ENCODE peak calls at places on chromosome 19, in six cellular contexts. B is K562, P is A549, J is HepG2, N is GM12878, T is endothelial cell of umbilical vein. M is an unnamed sample.

GRCh38 chr19:41994521-41994971 is 516 bp upstream of the ATP1A3 start:
- DNase-seq in P (no peak), N (no peak), J (no peak), T (no peak), B (no peak), M (peak)

GRCh38 chr19:17090501-17091074 is 15.0 kb downstream of the MYO9B start:
- DNase-seq in B (no peak), P (no peak), N (no peak), J (no peak), T (no peak), M (peak)

GRCh38 chr19:5308471-5309437 is 31.9 kb downstream of the PTPRS start:
- DNase-seq in N (no peak), B (peak), P (no peak), J (no peak), T (peak), M (peak)

GRCh38 chr19:4352701-4353121 is 9.3 kb downstream of the MPND start:
- DNase-seq in B (peak), P (peak), T (peak), N (no peak), J (peak), M (peak)

GRCh38 chr19:39968789-39969188 is 2.2 kb upstream of the PSMC4 start:
- DNase-seq in B (no peak), J (no peak), N (no peak), P (no peak), T (no peak), M (no peak)

GRCh38 chr19:23070353-23070781 is 46.5 kb upstream of the ZNF730 start:
- DNase-seq in J (no peak), T (no peak), N (no peak), B (peak), P (peak), M (peak)

GRCh38 chr19:456547-457110 is 4.2 kb downstream of the SHC2 start:
- DNase-seq in T (no peak), P (no peak), B (no peak), J (no peak), N (no peak), M (no peak)

GRCh38 chr19:2359992-2360875 is at the start of gene TMPRSS9:
- DNase-seq in B (no peak), N (no peak), P (no peak), J (no peak), T (no peak), M (no peak)

GRCh38 chr19:18833141-18833476 is 1.4 kb downstream of the UPF1 start:
- DNase-seq in T (no peak), B (no peak), J (no peak), P (no peak), N (no peak), M (peak)

GRCh38 chr19:42242071-42242511 is 311 bp downstream of the GSK3A start:
- DNase-seq in J (no peak), N (no peak), P (no peak), T (no peak), B (peak), M (no peak)

GRCh38 chr19:6572217-6572616 is 18.7 kb downstream of the CD70 start:
- DNase-seq in T (no peak), J (no peak), B (peak), P (no peak), N (no peak), M (peak)

GRCh38 chr19:5632657-5633056 is 9.8 kb downstream of the SAFB start:
- DNase-seq in J (no peak), B (no peak), P (no peak), T (no peak), N (no peak), M (no peak)

GRCh38 chr19:29576761-29577661 is 29.1 kb upstream of the POP4 start:
- DNase-seq in N (peak), P (no peak), J (no peak), B (no peak), T (no peak), M (peak)

GRCh38 chr19:58473775-58474174 is 2.4 kb upstream of the ZNF446 start:
- DNase-seq in J (no peak), P (no peak), B (no peak), T (no peak), N (no peak), M (no peak)

GRCh38 chr19:41553804-41554203 is 22.2 kb upstream of the CEACAM21 start:
- DNase-seq in J (no peak), B (no peak), N (no peak), T (no peak), P (no peak), M (no peak)

GRCh38 chr19:18650048-18650435 is 13.2 kb downstream of the KLHL26 start:
- DNase-seq in T (peak), B (no peak), J (no peak), N (no peak), P (no peak), M (no peak)

GRCh38 chr19:41753936-41754529 is 1.3 kb upstream of the CEACAM6 start:
- DNase-seq in P (peak), B (peak), J (peak), T (peak), N (no peak), M (peak)

GRCh38 chr19:36051236-36051635 is 2.8 kb downstream of the THAP8 start:
- DNase-seq in P (peak), N (no peak), T (no peak), B (peak), J (peak), M (no peak)

DNA sequence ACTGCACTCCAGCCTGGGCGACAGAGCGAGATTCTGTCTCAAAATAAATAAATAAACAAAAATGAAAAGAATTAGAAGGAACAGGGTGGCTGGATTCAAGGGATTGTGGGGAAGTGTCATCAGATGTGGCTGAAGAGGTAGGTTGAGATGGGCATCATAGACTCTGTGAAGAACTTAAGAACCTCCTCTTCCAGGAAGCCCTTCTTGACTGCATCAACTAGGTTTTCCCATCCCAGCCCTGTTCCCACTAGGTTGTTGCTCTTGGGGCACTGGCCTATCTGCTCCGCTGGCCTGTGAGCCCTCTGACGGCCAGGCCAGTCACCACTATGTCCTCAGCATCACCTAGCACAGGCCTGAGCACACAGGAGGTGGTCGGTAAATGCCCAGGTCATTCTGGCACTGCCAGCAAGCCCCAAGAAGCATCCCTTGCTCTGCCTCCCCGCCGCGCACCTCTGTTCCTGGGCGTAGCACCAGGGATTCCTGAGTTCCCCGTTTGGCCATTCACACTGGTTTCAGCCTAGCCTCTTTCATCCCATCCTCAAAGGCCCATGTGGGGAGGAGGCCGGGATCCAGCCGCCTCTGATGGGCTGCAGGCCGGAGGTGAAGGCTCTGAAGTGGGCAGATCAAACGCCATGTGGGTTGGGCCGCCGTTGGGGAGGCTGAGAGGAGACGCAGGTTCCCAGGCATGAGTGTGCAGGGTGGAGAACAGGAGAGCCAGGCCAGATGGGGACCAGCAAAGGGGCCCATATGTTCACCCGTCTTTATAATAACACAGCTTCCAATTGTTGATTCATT is 27.6 kb upstream of the SLC1A5 start:
- DNase-seq in P (no peak), J (peak), T (no peak), B (no peak), N (no peak), M (no peak)
- TF ChIP-seq POLR2A in P (no peak), J (no peak), T (no peak), B (no peak), N (no peak), M (no peak)

GRCh38 chr19:45809643-45810159 is 5.4 kb downstream of the RSPH6A start:
- DNase-seq in T (peak), J (no peak), B (peak), P (peak), N (no peak), M (peak)
- TF ChIP-seq CTCF in T (no peak), J (no peak), B (no peak), P (no peak), N (no peak), M (no peak)

GRCh38 chr19:14497347-14497921 is 1.5 kb upstream of the GIPC1 start:
- DNase-seq in P (peak), N (no peak), T (peak), J (peak), B (peak), M (no peak)

GRCh38 chr19:14495678-14496028 is 274 bp downstream of the GIPC1 start:
- DNase-seq in J (no peak), P (no peak), B (no peak), N (no peak), T (no peak), M (no peak)

GRCh38 chr19:14494910-14495677 is 833 bp downstream of the GIPC1 start:
- DNase-seq in J (no peak), N (no peak), P (no peak), B (no peak), T (no peak), M (no peak)

GRCh38 chr19:14496029-14496848 is at the start of gene GIPC1:
- DNase-seq in N (peak), B (peak), J (peak), P (peak), T (peak), M (peak)

DNA sequence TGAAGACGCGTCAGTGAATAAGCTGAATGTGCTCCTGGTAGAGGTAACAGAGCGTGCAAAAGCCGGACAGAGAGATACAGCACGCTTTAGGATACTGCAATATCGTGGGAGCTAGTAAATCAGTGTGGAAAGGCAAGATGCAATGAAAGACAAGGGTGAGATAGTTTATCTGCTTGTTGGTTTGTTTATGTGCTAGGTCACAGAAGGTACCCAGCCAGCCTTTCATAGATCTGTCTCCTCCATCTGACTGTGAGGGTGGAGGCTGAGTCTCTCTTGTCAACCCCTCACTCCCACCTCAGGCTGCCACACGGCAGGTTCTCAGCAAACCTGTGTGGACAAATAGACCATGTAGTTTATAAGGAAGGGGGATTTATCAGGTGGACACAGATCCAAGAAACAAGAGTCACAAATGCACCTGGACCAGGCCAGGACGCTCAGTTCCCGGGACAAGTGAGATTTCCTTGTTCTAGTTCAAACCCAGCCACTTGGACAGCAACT is 971 bp upstream of the GIPC1 start:
- DNase-seq in P (no peak), B (no peak), T (no peak), J (no peak), N (no peak), M (no peak)
- TF ChIP-seq MYC in P (no peak), B (no peak), T (no peak), J (no peak), N (no peak), M (no peak)

GRCh38 chr19:10473192-10473591 is 30.0 kb downstream of the KEAP1 start:
- DNase-seq in T (no peak), J (no peak), N (no peak), B (no peak), P (no peak), M (no peak)

GRCh38 chr19:10478476-10478875 is 24.7 kb downstream of the KEAP1 start:
- DNase-seq in T (no peak), J (no peak), P (no peak), B (no peak), N (no peak), M (no peak)

GRCh38 chr19:10474962-10475451 is 28.1 kb downstream of the KEAP1 start:
- DNase-seq in P (no peak), B (peak), T (no peak), J (no peak), N (no peak), M (peak)

DNA sequence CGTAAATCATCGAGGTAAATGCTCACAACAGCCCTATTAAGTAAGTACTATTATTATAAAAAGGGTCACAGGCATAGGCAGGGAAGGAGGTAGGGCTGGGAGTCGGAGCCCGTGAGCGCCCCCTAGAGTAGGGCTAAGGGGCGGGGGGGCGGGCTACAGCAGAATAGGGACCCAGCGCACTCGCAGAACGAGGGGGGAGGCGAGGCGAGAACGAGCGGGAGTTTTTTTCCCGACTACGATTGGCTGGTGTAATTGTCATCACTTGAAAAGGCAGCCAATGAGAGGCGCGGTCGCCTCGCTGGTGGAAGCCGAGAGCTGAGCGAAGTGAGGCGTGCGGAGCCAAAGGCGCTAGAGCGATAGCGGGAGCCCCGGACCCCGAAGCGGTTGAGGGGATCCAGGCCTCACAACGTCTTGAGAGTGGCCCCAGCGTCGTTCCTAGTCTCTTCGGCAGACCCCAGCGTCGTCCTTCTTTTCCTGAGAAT is 24.2 kb downstream of the KEAP1 start:
- DNase-seq in P (peak), J (peak), N (no peak), T (peak), B (peak), M (peak)
- TF ChIP-seq POLR2A in P (no peak), J (no peak), N (no peak), T (no peak), B (peak), M (no peak)

GRCh38 chr19:50795665-50796073 is 5.5 kb downstream of the ACP4 start:
- DNase-seq in B (peak), J (no peak), T (no peak), N (no peak), P (no peak), M (peak)

GRCh38 chr19:50796634-50797428 is 6.6 kb downstream of the ACP4 start:
- DNase-seq in B (no peak), T (no peak), P (no peak), N (no peak), J (no peak), M (no peak)

GRCh38 chr19:50794778-50795664 is 4.8 kb downstream of the ACP4 start:
- DNase-seq in B (peak), N (no peak), T (no peak), J (no peak), P (peak), M (peak)

GRCh38 chr19:50797429-50798115 is 7.4 kb downstream of the ACP4 start:
- DNase-seq in T (no peak), B (no peak), N (no peak), P (no peak), J (no peak), M (no peak)

GRCh38 chr19:50796128-50796633 is 6.0 kb downstream of the ACP4 start:
- DNase-seq in T (no peak), B (peak), J (peak), P (peak), N (no peak), M (peak)
- TF ChIP-seq CTCF in T (no peak), B (peak), J (peak), P (no peak), N (peak), M (no peak)